ENCODE peak calls at places on chromosomes 4 and X, in four cellular contexts. G is T-cell, M is GM04503, E is GM12864. B is an unnamed sample.

GRCh38 chrX:42028113-42028512 is 104.8 kb upstream of the CASK start:
- DNase-seq in E (no peak), M (no peak), G (no peak), B (no peak)

GRCh38 chrX:84224741-84225140 is 36.7 kb upstream of the RPS6KA6 start:
- DNase-seq in M (no peak), E (no peak), G (no peak), B (no peak)

GRCh38 chrX:83004012-83004411 is 504.1 kb upstream of the POU3F4 start:
- DNase-seq in E (no peak), M (no peak), G (no peak), B (no peak)

GRCh38 chr4:763191-763810 is 57.7 kb downstream of the PCGF3 start:
- DNase-seq in E (no peak), M (no peak), G (no peak), B (no peak)

GRCh38 chrX:74534569-74535038 is 79.8 kb downstream of the RLIM start:
- DNase-seq in M (no peak), E (no peak), G (no peak), B (no peak)

GRCh38 chr4:7183780-7184460 is 8.4 kb upstream of the SORCS2 start:
- DNase-seq in M (no peak), G (no peak), E (no peak), B (no peak)

GRCh38 chr4:69707807-69708206 is 52.6 kb downstream of the SULT1B1 start:
- DNase-seq in E (no peak), G (no peak), M (no peak), B (no peak)

GRCh38 chr4:675036-675804 is 878 bp downstream of the MYL5 start:
- DNase-seq in M (no peak), E (no peak), G (no peak), B (no peak)

GRCh38 chrX:11164433-11164832 is 53.3 kb downstream of the HCCS start:
- DNase-seq in E (no peak), G (no peak), M (no peak), B (no peak)

GRCh38 chr4:7392438-7393374 is 42.0 kb downstream of the PSAPL1 start:
- DNase-seq in E (no peak), M (no peak), G (no peak), B (no peak)

GRCh38 chr4:136687118-136687517 is 845.2 kb downstream of the PCDH18 start:
- DNase-seq in M (no peak), G (no peak), E (no peak), B (no peak)

GRCh38 chr4:21757281-21757680 is 191.3 kb downstream of the KCNIP4 start:
- DNase-seq in E (no peak), M (no peak), G (no peak), B (no peak)

B was measured in T-helper 2 cell.